ENCODE peak calls at places on chromosomes 2 and 18, in six cellular contexts. One of them, this sample, is unnamed.

GRCh38 chr2:200735061-200735460 is 76.6 kb upstream of the BZW1 start:
- DNase-seq in SK-N-SH: no peak
- DNase-seq in HL-60: no peak
- DNase-seq in K562: no peak
- DNase-seq in HepG2: no peak
- DNase-seq in H1: no peak
- DNase-seq in this sample: no peak

GRCh38 chr2:30511122-30512083 is 64.4 kb downstream of the LCLAT1 start:
- DNase-seq in SK-N-SH: peak
- DNase-seq in HL-60: no peak
- DNase-seq in K562: peak
- DNase-seq in HepG2: peak
- DNase-seq in H1: no peak
- DNase-seq in this sample: no peak

GRCh38 chr2:105660489-105660888 is 84.2 kb upstream of the NCK2 start:
- DNase-seq in SK-N-SH: no peak
- DNase-seq in HL-60: no peak
- DNase-seq in K562: no peak
- DNase-seq in HepG2: no peak
- DNase-seq in H1: no peak
- DNase-seq in this sample: no peak

GRCh38 chr2:239319261-239319661 is 81.6 kb downstream of the HDAC4 start:
- DNase-seq in SK-N-SH: no peak
- DNase-seq in HL-60: no peak
- DNase-seq in K562: peak
- DNase-seq in HepG2: no peak
- DNase-seq in H1: peak
- DNase-seq in this sample: no peak

GRCh38 chr2:18498531-18498930 is 61.9 kb downstream of the RDH14 start:
- DNase-seq in SK-N-SH: no peak
- DNase-seq in HL-60: no peak
- DNase-seq in K562: no peak
- DNase-seq in HepG2: no peak
- DNase-seq in H1: no peak
- DNase-seq in this sample: no peak

GRCh38 chr2:62991605-62992004 is 59.0 kb upstream of the OTX1 start:
- DNase-seq in SK-N-SH: no peak
- DNase-seq in HL-60: no peak
- DNase-seq in K562: no peak
- DNase-seq in HepG2: no peak
- DNase-seq in H1: no peak
- DNase-seq in this sample: no peak

GRCh38 chr18:74528913-74529312 is 5.4 kb upstream of the CNDP1 start:
- DNase-seq in SK-N-SH: no peak
- DNase-seq in HL-60: no peak
- DNase-seq in K562: no peak
- DNase-seq in HepG2: no peak
- DNase-seq in H1: no peak
- DNase-seq in this sample: no peak

GRCh38 chr2:96098900-96099590 is 17.3 kb downstream of the ADRA2B start:
- DNase-seq in SK-N-SH: no peak
- DNase-seq in HL-60: no peak
- DNase-seq in K562: no peak
- DNase-seq in HepG2: no peak
- DNase-seq in H1: peak
- DNase-seq in this sample: no peak

GRCh38 chr2:217784996-217785543 is 217.7 kb downstream of the TNS1 start:
- DNase-seq in SK-N-SH: no peak
- DNase-seq in HL-60: no peak
- DNase-seq in K562: no peak
- DNase-seq in HepG2: no peak
- DNase-seq in H1: no peak
- DNase-seq in this sample: no peak

GRCh38 chr2:238696786-238697185 is 151.1 kb upstream of the TWIST2 start:
- DNase-seq in SK-N-SH: no peak
- DNase-seq in HL-60: no peak
- DNase-seq in K562: no peak
- DNase-seq in HepG2: no peak
- DNase-seq in H1: no peak
- DNase-seq in this sample: no peak

GRCh38 chr18:70499218-70499691 is 210.4 kb downstream of the SOCS6 start:
- DNase-seq in SK-N-SH: no peak
- DNase-seq in HL-60: no peak
- DNase-seq in K562: peak
- DNase-seq in HepG2: no peak
- DNase-seq in H1: peak
- DNase-seq in this sample: no peak

GRCh38 chr2:54574107-54574859 is 118.2 kb downstream of the SPTBN1 start:
- DNase-seq in SK-N-SH: no peak
- DNase-seq in HL-60: peak
- DNase-seq in K562: peak
- DNase-seq in HepG2: peak
- DNase-seq in H1: no peak
- DNase-seq in this sample: peak

GRCh38 chr2:174325932-174326879 is 8.5 kb upstream of the SP9 start:
- DNase-seq in SK-N-SH: no peak
- DNase-seq in HL-60: no peak
- DNase-seq in K562: peak
- DNase-seq in HepG2: no peak
- DNase-seq in H1: peak
- DNase-seq in this sample: no peak

GRCh38 chr2:240602266-240603050 is 15.9 kb downstream of the CAPN10 start:
- DNase-seq in SK-N-SH: no peak
- DNase-seq in HL-60: no peak
- DNase-seq in K562: no peak
- DNase-seq in HepG2: no peak
- DNase-seq in H1: no peak
- DNase-seq in this sample: no peak

GRCh38 chr2:3476386-3477033 is 42.8 kb downstream of the ADI1 start:
- DNase-seq in SK-N-SH: no peak
- DNase-seq in HL-60: no peak
- DNase-seq in K562: no peak
- DNase-seq in HepG2: peak
- DNase-seq in H1: no peak
- DNase-seq in this sample: no peak

GRCh38 chr2:26141145-26141769 is 31.6 kb upstream of the GAREM2 start:
- DNase-seq in SK-N-SH: no peak
- DNase-seq in HL-60: no peak
- DNase-seq in K562: no peak
- DNase-seq in HepG2: no peak
- DNase-seq in H1: no peak
- DNase-seq in this sample: no peak

GRCh38 chr18:42268186-42268725 is 313.2 kb downstream of the PIK3C3 start:
- DNase-seq in SK-N-SH: no peak
- DNase-seq in HL-60: no peak
- DNase-seq in K562: no peak
- DNase-seq in HepG2: no peak
- DNase-seq in H1: no peak
- DNase-seq in this sample: no peak

GRCh38 chr2:240630771-240631560 is 5.7 kb downstream of the GPR35 start:
- DNase-seq in SK-N-SH: peak
- DNase-seq in HL-60: no peak
- DNase-seq in K562: no peak
- DNase-seq in HepG2: no peak
- DNase-seq in H1: no peak
- DNase-seq in this sample: no peak

GRCh38 chr2:25362564-25363145 is 20.9 kb upstream of the DNMT3A start:
- DNase-seq in SK-N-SH: peak
- DNase-seq in HL-60: peak
- DNase-seq in K562: no peak
- DNase-seq in HepG2: no peak
- DNase-seq in H1: no peak
- DNase-seq in this sample: peak

GRCh38 chr2:143128681-143129580 is at the start of gene ARHGAP15:
- DNase-seq in SK-N-SH: no peak
- DNase-seq in HL-60: peak
- DNase-seq in K562: peak
- DNase-seq in HepG2: no peak
- DNase-seq in H1: no peak
- DNase-seq in this sample: peak

GRCh38 chr2:120290737-120291136 is 38.1 kb downstream of the RALB start:
- DNase-seq in SK-N-SH: no peak
- DNase-seq in HL-60: no peak
- DNase-seq in K562: no peak
- DNase-seq in HepG2: no peak
- DNase-seq in H1: no peak
- DNase-seq in this sample: no peak

GRCh38 chr18:52312321-52312720 is 27.7 kb upstream of the DCC start:
- DNase-seq in SK-N-SH: no peak
- DNase-seq in HL-60: no peak
- DNase-seq in K562: no peak
- DNase-seq in HepG2: no peak
- DNase-seq in H1: no peak
- DNase-seq in this sample: no peak

GRCh38 chr2:16142383-16143361 is 202.3 kb downstream of the MYCN start:
- DNase-seq in SK-N-SH: no peak
- DNase-seq in HL-60: no peak
- DNase-seq in K562: no peak
- DNase-seq in HepG2: no peak
- DNase-seq in H1: peak
- DNase-seq in this sample: no peak

GRCh38 chr2:112582314-112582746 is 2.1 kb upstream of the CHCHD5 start:
- DNase-seq in SK-N-SH: peak
- DNase-seq in HL-60: peak
- DNase-seq in K562: peak
- DNase-seq in HepG2: peak
- DNase-seq in H1: no peak
- DNase-seq in this sample: no peak

DNA sequence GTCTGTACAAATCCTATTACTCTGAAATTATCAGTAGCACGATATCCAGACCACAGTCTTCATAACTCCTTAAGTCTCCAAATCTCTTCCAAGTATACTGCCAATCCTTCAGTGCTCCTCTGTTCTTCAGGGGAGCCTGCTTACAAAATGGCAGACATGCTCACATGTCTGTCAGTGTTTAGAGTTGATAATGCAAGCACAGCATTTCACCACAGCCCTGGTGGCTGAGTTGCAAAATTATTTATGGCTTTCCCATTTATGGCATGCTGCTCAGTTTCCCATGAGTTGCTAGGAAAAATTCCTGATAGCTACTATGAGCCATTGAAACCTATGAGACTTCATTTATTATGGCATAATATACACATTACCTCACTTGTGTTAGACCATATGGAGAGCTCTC is 448.7 kb upstream of the TCF4 start:
- DNase-seq in SK-N-SH: no peak
- DNase-seq in HL-60: no peak
- DNase-seq in K562: no peak
- DNase-seq in HepG2: no peak
- DNase-seq in H1: no peak
- DNase-seq in this sample: no peak
- TF ChIP-seq GABPA in SK-N-SH: no peak
- TF ChIP-seq GABPA in HL-60: no peak
- TF ChIP-seq GABPA in K562: no peak
- TF ChIP-seq GABPA in HepG2: no peak
- TF ChIP-seq GABPA in H1: no peak
- TF ChIP-seq GABPA in this sample: no peak

GRCh38 chr2:206918258-206918657 is 21.1 kb upstream of the CPO start:
- DNase-seq in SK-N-SH: no peak
- DNase-seq in HL-60: no peak
- DNase-seq in K562: no peak
- DNase-seq in HepG2: no peak
- DNase-seq in H1: no peak
- DNase-seq in this sample: no peak

GRCh38 chr2:206920310-206920709 is 19.0 kb upstream of the CPO start:
- DNase-seq in SK-N-SH: no peak
- DNase-seq in HL-60: no peak
- DNase-seq in K562: no peak
- DNase-seq in HepG2: no peak
- DNase-seq in H1: no peak
- DNase-seq in this sample: no peak

GRCh38 chr2:206920936-206921335 is 18.4 kb upstream of the CPO start:
- DNase-seq in SK-N-SH: no peak
- DNase-seq in HL-60: no peak
- DNase-seq in K562: no peak
- DNase-seq in HepG2: no peak
- DNase-seq in H1: no peak
- DNase-seq in this sample: no peak

DNA sequence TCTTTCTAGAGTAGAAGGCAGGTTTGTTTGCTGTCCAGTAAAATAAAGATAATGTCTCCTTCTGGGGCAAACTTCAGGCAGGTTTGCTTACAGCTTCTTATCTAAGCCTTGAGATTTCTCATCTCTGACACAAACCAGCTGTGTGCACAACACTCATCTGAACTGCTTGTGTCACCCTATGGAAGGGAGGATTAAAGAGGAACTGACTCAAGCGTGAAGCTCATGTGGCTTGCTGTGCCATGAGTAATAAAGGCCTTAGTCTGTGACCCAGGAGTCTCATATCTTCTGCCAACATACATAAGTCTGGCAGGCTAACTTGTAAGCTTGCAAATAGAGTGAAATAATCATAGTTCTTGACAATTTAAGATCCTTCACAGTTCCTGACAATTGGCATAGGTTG is 24.2 kb upstream of the CPO start:
- DNase-seq in SK-N-SH: no peak
- DNase-seq in HL-60: no peak
- DNase-seq in K562: peak
- DNase-seq in HepG2: peak
- DNase-seq in H1: no peak
- DNase-seq in this sample: no peak
- TF ChIP-seq GABPA in SK-N-SH: no peak
- TF ChIP-seq GABPA in HL-60: no peak
- TF ChIP-seq GABPA in K562: no peak
- TF ChIP-seq GABPA in HepG2: no peak
- TF ChIP-seq GABPA in H1: no peak
- TF ChIP-seq GABPA in this sample: no peak

GRCh38 chr2:145744541-145745386 is 1224.8 kb upstream of the ZEB2 start:
- DNase-seq in SK-N-SH: no peak
- DNase-seq in HL-60: no peak
- DNase-seq in K562: peak
- DNase-seq in HepG2: no peak
- DNase-seq in H1: no peak
- DNase-seq in this sample: no peak
- TF ChIP-seq GABPA in SK-N-SH: no peak
- TF ChIP-seq GABPA in HL-60: no peak
- TF ChIP-seq GABPA in K562: no peak
- TF ChIP-seq GABPA in HepG2: no peak
- TF ChIP-seq GABPA in H1: no peak
- TF ChIP-seq GABPA in this sample: no peak

GRCh38 chr2:74507145-74507925 is at the start of gene PCGF1:
- DNase-seq in SK-N-SH: peak
- DNase-seq in HL-60: peak
- DNase-seq in K562: peak
- DNase-seq in HepG2: peak
- DNase-seq in H1: peak
- DNase-seq in this sample: peak

GRCh38 chr2:74510272-74510671 is 2.8 kb upstream of the PCGF1 start:
- DNase-seq in SK-N-SH: no peak
- DNase-seq in HL-60: no peak
- DNase-seq in K562: no peak
- DNase-seq in HepG2: no peak
- DNase-seq in H1: no peak
- DNase-seq in this sample: no peak

GRCh38 chr2:74505448-74506246 is 1.8 kb downstream of the PCGF1 start:
- DNase-seq in SK-N-SH: no peak
- DNase-seq in HL-60: no peak
- DNase-seq in K562: no peak
- DNase-seq in HepG2: no peak
- DNase-seq in H1: no peak
- DNase-seq in this sample: no peak

GRCh38 chr2:74511104-74511989 is 2.9 kb upstream of the TLX2 start:
- DNase-seq in SK-N-SH: no peak
- DNase-seq in HL-60: no peak
- DNase-seq in K562: no peak
- DNase-seq in HepG2: no peak
- DNase-seq in H1: no peak
- DNase-seq in this sample: no peak

GRCh38 chr2:74507926-74508520 is 528 bp upstream of the PCGF1 start:
- DNase-seq in SK-N-SH: peak
- DNase-seq in HL-60: no peak
- DNase-seq in K562: peak
- DNase-seq in HepG2: no peak
- DNase-seq in H1: peak
- DNase-seq in this sample: no peak
- TF ChIP-seq GABPA in SK-N-SH: no peak
- TF ChIP-seq GABPA in HL-60: no peak
- TF ChIP-seq GABPA in K562: no peak
- TF ChIP-seq GABPA in HepG2: no peak
- TF ChIP-seq GABPA in H1: no peak
- TF ChIP-seq GABPA in this sample: no peak

This sample was measured in GM12878.